ENCODE peak calls at places on chromosome 20, in six cellular contexts. Q, I, S, K, Y and A are unnamed samples.

GRCh38 chr20:40983898-40984297 is 44.7 kb upstream of the TOP1 start:
- DNase-seq in Q (no peak), I (no peak), S (no peak), K (no peak), Y (no peak), A (no peak)

GRCh38 chr20:5660346-5660745 is 89.9 kb upstream of the SHLD1 start:
- DNase-seq in Q (no peak), I (no peak), S (no peak), K (no peak), Y (peak; percentile 38), A (no peak)

GRCh38 chr20:4896971-4897497 is 104.3 kb downstream of the SLC23A2 start:
- DNase-seq in Q (peak; percentile 66), I (no peak), S (no peak), K (no peak), Y (no peak), A (no peak)

GRCh38 chr20:41072919-41073318 is 44.3 kb downstream of the TOP1 start:
- DNase-seq in Q (no peak), I (no peak), S (no peak), K (no peak), Y (no peak), A (no peak)

GRCh38 chr20:1644101-1644962 is 13.2 kb downstream of the SIRPG start:
- DNase-seq in Q (no peak), I (no peak), S (no peak), K (no peak), Y (no peak), A (no peak)

GRCh38 chr20:674936-675452 is 608 bp downstream of the SCRT2 start:
- DNase-seq in Q (no peak), I (no peak), S (no peak), K (no peak), Y (no peak), A (no peak)

GRCh38 chr20:39152742-39153141 is 190.6 kb downstream of the DHX35 start:
- DNase-seq in Q (no peak), I (no peak), S (no peak), K (no peak), Y (no peak), A (no peak)

GRCh38 chr20:21548390-21549035 is 34.6 kb upstream of the NKX2-2 start:
- DNase-seq in Q (no peak), I (no peak), S (no peak), K (no peak), Y (no peak), A (no peak)

GRCh38 chr20:32527052-32527446 is 58.1 kb downstream of the NOL4L start:
- DNase-seq in Q (no peak), I (no peak), S (no peak), K (no peak), Y (no peak), A (no peak)

GRCh38 chr20:2729791-2730190 is 37.2 kb downstream of the EBF4 start:
- DNase-seq in Q (no peak), I (no peak), S (no peak), K (no peak), Y (peak; percentile 15), A (no peak)

GRCh38 chr20:59123011-59123676 is 40.5 kb upstream of the ZNF831 start:
- DNase-seq in Q (no peak), I (no peak), S (no peak), K (no peak), Y (no peak), A (no peak)

GRCh38 chr20:52958206-52958605 is 14.0 kb upstream of the TSHZ2 start:
- DNase-seq in Q (no peak), I (no peak), S (no peak), K (no peak), Y (no peak), A (no peak)

GRCh38 chr20:60013296-60014142 is 55.3 kb downstream of the CDH26 start:
- DNase-seq in Q (no peak), I (no peak), S (no peak), K (no peak), Y (peak; percentile 48), A (no peak)

GRCh38 chr20:46583411-46584214 is 33.2 kb upstream of the OCSTAMP start:
- DNase-seq in Q (no peak), I (peak; percentile 24), S (no peak), K (no peak), Y (no peak), A (no peak)

GRCh38 chr20:14067631-14068030 is 72.3 kb downstream of the MACROD2 start:
- DNase-seq in Q (peak; percentile 45), I (no peak), S (no peak), K (no peak), Y (no peak), A (no peak)

GRCh38 chr20:57188576-57189079 is 77.8 kb downstream of the BMP7 start:
- DNase-seq in Q (no peak), I (no peak), S (no peak), K (no peak), Y (no peak), A (no peak)

GRCh38 chr20:57414867-57415592 is 23.8 kb downstream of the RBM38 start:
- DNase-seq in Q (peak; percentile 34), I (no peak), S (no peak), K (no peak), Y (peak; percentile 7), A (no peak)

GRCh38 chr20:16488086-16488485 is 85.2 kb downstream of the KIF16B start:
- DNase-seq in Q (no peak), I (no peak), S (no peak), K (no peak), Y (no peak), A (no peak)

GRCh38 chr20:34708621-34709043 is 4.5 kb downstream of the TP53INP2 start:
- DNase-seq in Q (peak; percentile 34), I (peak; percentile 79), S (no peak), K (no peak), Y (peak; percentile 9), A (peak; percentile 33)

GRCh38 chr20:44849712-44850111 is 35.8 kb upstream of the YWHAB start:
- DNase-seq in Q (no peak), I (no peak), S (no peak), K (no peak), Y (no peak), A (peak; percentile 12)

GRCh38 chr20:47099749-47100515 is 205.3 kb downstream of the EYA2 start:
- DNase-seq in Q (peak; percentile 31), I (peak; percentile 81), S (no peak), K (no peak), Y (no peak), A (no peak)

GRCh38 chr20:51402201-51402600 is 140.3 kb downstream of the NFATC2 start:
- DNase-seq in Q (no peak), I (no peak), S (peak; percentile 16), K (no peak), Y (no peak), A (no peak)

GRCh38 chr20:58544301-58544700 is 29.1 kb upstream of the APCDD1L start:
- DNase-seq in Q (no peak), I (peak; percentile 18), S (no peak), K (no peak), Y (no peak), A (no peak)

GRCh38 chr20:44776977-44777376 is 31.3 kb downstream of the KCNK15 start:
- DNase-seq in Q (peak; percentile 51), I (no peak), S (no peak), K (no peak), Y (peak; percentile 4), A (peak; percentile 53)

GRCh38 chr20:1894951-1895673 is at the start of gene SIRPA:
- DNase-seq in Q (peak; percentile 66), I (peak; percentile 88), S (no peak), K (no peak), Y (peak; percentile 49), A (peak; percentile 64)

DNA sequence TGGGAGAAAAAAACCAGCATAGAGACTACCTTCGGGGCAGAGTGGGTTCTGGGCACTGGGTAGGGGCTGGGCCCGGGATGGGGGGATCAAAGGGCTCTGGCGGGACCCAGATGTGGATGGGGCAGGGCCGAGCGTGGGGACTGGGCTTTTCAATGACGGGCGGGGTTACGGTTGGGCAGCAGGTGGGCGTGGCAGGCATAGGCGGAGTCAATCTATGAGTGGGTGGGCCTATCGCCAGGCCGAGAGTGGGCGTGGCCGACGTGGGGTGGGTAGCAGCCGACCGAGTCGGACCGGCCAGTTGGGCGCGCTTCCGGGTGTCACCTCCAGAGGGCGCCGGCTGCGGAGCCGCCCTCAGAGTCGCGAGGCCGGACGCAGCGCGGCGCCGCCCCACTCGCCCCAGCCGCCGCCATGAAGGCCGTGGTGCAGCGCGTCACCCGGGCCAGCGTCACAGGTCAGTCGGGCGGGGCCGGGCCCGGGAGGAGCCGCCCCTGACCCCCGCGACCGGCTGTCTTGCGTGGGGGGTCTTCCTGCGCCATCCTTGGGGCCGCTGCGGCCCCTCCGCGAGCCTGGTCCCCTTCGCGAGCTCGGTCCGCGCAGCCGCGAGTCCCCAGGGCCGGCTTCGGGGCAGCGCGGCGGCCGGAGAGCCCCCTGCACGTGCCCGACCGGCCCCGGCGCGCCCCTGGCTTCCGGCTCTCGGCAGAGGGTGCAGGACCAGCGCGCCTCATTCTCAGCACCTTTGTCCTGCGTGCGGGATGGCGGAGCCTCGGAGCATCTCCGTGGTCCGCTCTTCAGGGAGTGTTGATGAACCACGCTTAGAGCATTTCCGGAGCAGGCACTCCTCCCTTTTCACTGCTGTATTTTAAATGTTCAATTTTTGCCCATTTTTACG is at the start of gene DTD1:
- DNase-seq in Q (peak; percentile 96), I (peak; percentile 96), S (peak; percentile 81), K (peak; percentile 94), Y (peak; percentile 83), A (peak; percentile 89)
- TF ChIP-seq CTCF in Q (peak; percentile 73), I (peak; percentile 46), S (peak; percentile 50), K (no peak), Y (peak; percentile 91), A (peak; percentile 73)

GRCh38 chr20:23666189-23666588 is 22.6 kb downstream of the CST4 start:
- DNase-seq in Q (peak; percentile 25), I (no peak), S (no peak), K (no peak), Y (no peak), A (peak; percentile 14)
- TF ChIP-seq CTCF in Q (peak; percentile 36), I (no peak), S (no peak), K (no peak), Y (no peak), A (no peak)

DNA sequence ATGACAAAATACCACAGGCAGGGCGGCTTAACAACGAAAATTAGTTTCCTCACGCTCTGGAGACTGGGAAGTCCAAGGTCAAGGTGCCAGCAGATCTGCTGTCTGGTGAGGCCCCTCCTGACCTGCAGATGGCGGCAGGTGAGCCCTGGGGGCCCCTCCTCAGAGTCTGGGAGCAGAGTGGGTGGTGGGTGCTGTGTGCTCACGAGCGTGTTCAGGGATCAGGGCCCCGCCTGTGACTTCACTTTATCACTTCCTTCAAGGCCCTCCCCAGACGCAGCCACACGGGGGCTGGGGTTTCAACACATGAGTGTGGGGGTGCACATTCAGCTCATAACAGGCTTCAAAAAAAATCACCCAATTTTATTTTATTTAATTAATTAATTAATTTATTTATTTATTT is 39.3 kb downstream of the SLC2A4RG start:
- DNase-seq in Q (no peak), I (no peak), S (no peak), K (no peak), Y (no peak), A (no peak)
- TF ChIP-seq CTCF in Q (peak; percentile 18), I (no peak), S (no peak), K (no peak), Y (peak; percentile 16), A (no peak)

GRCh38 chr20:50112512-50113419 is at the start of gene UBE2V1:
- DNase-seq in Q (peak; percentile 91), I (peak; percentile 96), S (peak; percentile 81), K (peak; percentile 71), Y (peak; percentile 63), A (peak; percentile 81)
- TF ChIP-seq CTCF in Q (peak; percentile 64), I (peak; percentile 26), S (no peak), K (no peak), Y (peak; percentile 72), A (peak; percentile 32)

GRCh38 chr20:38137441-38138037 is 27.5 kb downstream of the TGM2 start:
- DNase-seq in Q (no peak), I (peak; percentile 33), S (no peak), K (no peak), Y (no peak), A (no peak)
- TF ChIP-seq CTCF in Q (no peak), I (no peak), S (no peak), K (no peak), Y (no peak), A (no peak)